ENCODE peak calls at places on chromosome 10, in six cellular contexts. T, E, K, J, X and I are unnamed samples. For H3K27me3, the result is how much of the 10 kb centered on the place peaks cover.

GRCh38 chr10:79375321-79376077 is 28.2 kb downstream of the PPIF start:
- DNase-seq in T (no peak), E (no peak), K (peak), J (no peak), X (peak), I (peak)

GRCh38 chr10:130127612-130128607 is 8.3 kb upstream of the GLRX3 start:
- DNase-seq in T (no peak), E (no peak), K (no peak), J (no peak), X (peak), I (peak)

GRCh38 chr10:59708816-59709471 is 706 bp downstream of the SLC16A9 start:
- DNase-seq in T (peak), E (peak), K (peak), J (peak), X (no peak), I (no peak)

GRCh38 chr10:23136462-23136861 is 41.1 kb downstream of the MSRB2 start:
- DNase-seq in T (no peak), E (no peak), K (no peak), J (no peak), X (no peak), I (no peak)

GRCh38 chr10:11098628-11099027 is 81.0 kb downstream of the CELF2 start:
- DNase-seq in T (no peak), E (peak), K (no peak), J (peak), X (no peak), I (no peak)

GRCh38 chr10:20670569-20670968 is 226.5 kb downstream of the NEBL start:
- DNase-seq in T (no peak), E (no peak), K (no peak), J (no peak), X (no peak), I (no peak)

GRCh38 chr10:88457680-88458079 is 125.4 kb downstream of the RNLS start:
- DNase-seq in T (no peak), E (no peak), K (no peak), J (no peak), X (no peak), I (peak)

GRCh38 chr10:68284007-68284406 is 47.9 kb upstream of the HNRNPH3 start:
- DNase-seq in T (no peak), E (no peak), K (no peak), J (no peak), X (no peak), I (no peak)

GRCh38 chr10:14131261-14131960 is 199.3 kb downstream of the FRMD4A start:
- DNase-seq in T (no peak), E (no peak), K (no peak), J (no peak), X (no peak), I (no peak)

GRCh38 chr10:30233186-30233958 is 115.7 kb downstream of the MTPAP start:
- DNase-seq in T (no peak), E (no peak), K (no peak), J (no peak), X (peak), I (no peak)

GRCh38 chr10:117222552-117223412 is 18.1 kb upstream of the SLC18A2 start:
- DNase-seq in T (no peak), E (no peak), K (no peak), J (no peak), X (no peak), I (no peak)
- H3K27me3 ChIP-seq in T (under half), E (half or more), K (under half), J (under half), X (under half), I (under half)

GRCh38 chr10:110494532-110494931 is 3.2 kb upstream of the DUSP5 start:
- DNase-seq in T (no peak), E (no peak), K (no peak), J (no peak), X (no peak), I (no peak)

GRCh38 chr10:110498087-110498981 is 627 bp downstream of the DUSP5 start:
- DNase-seq in T (peak), E (peak), K (peak), J (peak), X (no peak), I (peak)

GRCh38 chr10:110497438-110498086 is at the start of gene DUSP5:
- DNase-seq in T (peak), E (peak), K (peak), J (peak), X (peak), I (peak)

GRCh38 chr10:110495731-110496552 is 1.8 kb upstream of the DUSP5 start:
- DNase-seq in T (peak), E (peak), K (peak), J (peak), X (peak), I (no peak)

DNA sequence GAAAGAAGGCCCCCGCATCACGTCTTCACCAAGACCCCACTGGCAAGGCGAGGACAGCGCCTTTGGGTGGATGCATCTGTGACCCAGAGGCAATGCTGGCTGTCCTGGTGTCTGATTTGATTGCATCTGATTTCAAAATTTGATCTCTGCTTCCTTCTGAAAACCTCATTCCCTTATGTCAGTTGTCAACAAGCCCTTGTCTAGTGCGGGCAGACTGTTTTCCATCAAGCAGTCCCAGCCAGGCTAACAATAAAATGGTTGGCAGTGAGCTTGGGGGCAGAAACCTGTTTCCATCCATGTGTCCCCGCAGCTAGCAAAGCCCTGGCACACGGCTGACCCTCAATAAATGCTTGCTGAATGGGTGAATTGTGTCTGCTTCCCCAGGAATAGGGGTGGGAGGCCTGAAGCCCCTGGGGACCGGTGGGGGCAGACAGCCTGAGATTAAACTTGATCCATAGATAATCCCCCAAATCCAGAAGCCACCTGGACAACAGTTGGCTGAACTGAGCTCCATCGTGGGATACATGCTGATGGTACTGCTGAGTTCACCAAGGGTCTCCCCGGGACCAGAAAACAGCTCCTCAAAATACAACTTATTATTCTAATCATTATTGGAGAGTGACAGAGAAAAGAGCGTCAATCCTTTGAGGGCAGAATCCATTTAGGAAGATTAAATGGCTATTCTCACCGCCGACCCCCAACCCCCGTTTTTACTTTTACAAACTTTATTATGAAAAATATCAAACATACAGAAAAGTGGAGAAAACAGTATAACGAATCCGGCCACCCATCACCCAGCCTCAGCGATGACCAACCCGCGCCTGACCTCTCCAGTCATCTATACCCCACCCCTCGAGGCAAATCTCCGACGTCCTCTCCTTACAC is 912 bp upstream of the DUSP5 start:
- DNase-seq in T (no peak), E (no peak), K (no peak), J (no peak), X (no peak), I (no peak)
- H3K27me3 ChIP-seq in T (under half), E (under half), K (under half), J (under half), X (under half), I (under half)

DNA sequence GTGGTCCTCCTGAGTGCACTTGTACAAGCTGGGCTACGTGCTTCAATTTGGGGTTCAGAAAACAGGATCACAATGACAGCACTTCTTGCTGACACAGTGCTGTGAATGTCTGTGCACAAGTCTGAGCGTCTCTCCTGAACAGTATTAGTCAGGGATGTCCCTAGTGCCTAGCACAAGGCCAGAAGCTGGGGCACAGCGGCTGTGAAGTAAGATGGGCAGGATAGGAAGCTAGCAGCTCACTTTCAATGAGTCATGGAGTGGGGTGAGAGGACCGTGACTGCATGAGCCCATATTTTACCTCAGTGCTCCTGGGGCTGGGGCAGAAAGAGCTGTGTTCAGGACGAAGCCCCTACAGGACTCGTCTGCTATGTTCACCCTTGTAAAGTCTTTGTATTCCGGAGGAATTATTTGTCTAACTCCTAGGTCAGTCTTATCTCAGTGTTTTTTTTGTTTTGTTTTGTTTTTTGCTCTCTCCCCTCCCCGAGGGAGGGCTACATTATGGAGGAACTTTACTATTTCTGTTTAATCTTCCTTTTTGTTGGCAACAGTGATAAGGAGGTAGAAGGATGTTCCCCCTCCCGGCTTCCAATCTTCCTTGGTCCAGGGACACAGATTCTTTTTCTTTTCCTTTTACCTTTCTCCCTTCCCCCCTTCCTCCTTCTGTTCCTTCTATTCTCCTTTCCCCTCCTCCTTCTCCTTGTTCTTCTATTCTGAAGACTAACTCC is 2.8 kb upstream of the LRMDA start:
- DNase-seq in T (no peak), E (no peak), K (no peak), J (no peak), X (peak), I (no peak)
- H3K27me3 ChIP-seq in T (under half), E (under half), K (under half), J (under half), X (under half), I (under half)

GRCh38 chr10:76052798-76053473 is 621.5 kb downstream of the LRMDA start:
- DNase-seq in T (no peak), E (no peak), K (no peak), J (no peak), X (no peak), I (no peak)

GRCh38 chr10:76055466-76055865 is 624.0 kb downstream of the LRMDA start:
- DNase-seq in T (peak), E (no peak), K (no peak), J (no peak), X (no peak), I (no peak)

GRCh38 chr10:76050291-76050625 is 618.8 kb downstream of the LRMDA start:
- DNase-seq in T (no peak), E (no peak), K (no peak), J (no peak), X (no peak), I (no peak)

GRCh38 chr10:76051007-76051936 is 619.8 kb downstream of the LRMDA start:
- DNase-seq in T (no peak), E (no peak), K (no peak), J (no peak), X (no peak), I (no peak)

DNA sequence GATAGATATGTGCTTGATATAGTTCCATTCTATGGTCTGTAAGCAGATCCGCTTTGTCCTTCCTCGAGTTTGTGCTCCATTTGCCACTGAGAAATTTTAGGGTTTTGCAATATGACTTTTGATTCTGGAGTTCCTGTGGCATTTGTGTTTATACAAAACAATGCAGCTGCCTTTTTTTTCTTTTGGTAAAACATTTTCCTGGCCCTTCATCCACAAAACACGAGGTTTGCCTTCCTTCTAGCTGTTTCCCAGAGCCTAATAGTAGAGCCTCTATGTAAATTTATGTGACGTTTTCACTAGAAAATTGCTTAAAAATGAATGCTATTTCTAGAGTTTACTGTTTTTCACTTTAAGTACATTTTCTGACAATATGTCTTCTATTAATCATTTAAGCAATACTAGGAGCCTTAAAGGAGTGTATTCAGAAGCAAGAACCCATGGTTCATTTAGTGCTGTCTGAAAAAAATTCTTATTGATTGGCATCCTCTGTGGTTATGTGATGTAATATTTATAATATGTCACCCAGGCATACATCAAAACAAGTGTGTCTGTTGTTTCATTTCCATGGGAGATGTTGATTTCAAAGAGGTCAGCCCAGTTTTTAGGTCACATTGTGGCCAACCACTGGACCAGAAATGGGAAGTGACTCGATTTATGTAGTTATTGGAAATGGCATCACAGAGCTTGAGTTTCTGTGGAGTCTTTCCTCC is 618.3 kb downstream of the LRMDA start:
- DNase-seq in T (no peak), E (no peak), K (no peak), J (no peak), X (no peak), I (no peak)
- H3K27me3 ChIP-seq in T (under half), E (under half), K (under half), J (under half), X (under half), I (under half)

GRCh38 chr10:117574546-117575146 is 32.1 kb downstream of the EMX2 start:
- DNase-seq in T (no peak), E (no peak), K (no peak), J (no peak), X (no peak), I (no peak)

GRCh38 chr10:117570880-117571279 is 28.3 kb downstream of the EMX2 start:
- DNase-seq in T (no peak), E (no peak), K (no peak), J (no peak), X (no peak), I (no peak)

GRCh38 chr10:117568226-117568625 is 25.7 kb downstream of the EMX2 start:
- DNase-seq in T (no peak), E (no peak), K (no peak), J (no peak), X (no peak), I (no peak)

GRCh38 chr10:117565068-117565467 is 22.5 kb downstream of the EMX2 start:
- DNase-seq in T (no peak), E (no peak), K (no peak), J (no peak), X (no peak), I (no peak)

DNA sequence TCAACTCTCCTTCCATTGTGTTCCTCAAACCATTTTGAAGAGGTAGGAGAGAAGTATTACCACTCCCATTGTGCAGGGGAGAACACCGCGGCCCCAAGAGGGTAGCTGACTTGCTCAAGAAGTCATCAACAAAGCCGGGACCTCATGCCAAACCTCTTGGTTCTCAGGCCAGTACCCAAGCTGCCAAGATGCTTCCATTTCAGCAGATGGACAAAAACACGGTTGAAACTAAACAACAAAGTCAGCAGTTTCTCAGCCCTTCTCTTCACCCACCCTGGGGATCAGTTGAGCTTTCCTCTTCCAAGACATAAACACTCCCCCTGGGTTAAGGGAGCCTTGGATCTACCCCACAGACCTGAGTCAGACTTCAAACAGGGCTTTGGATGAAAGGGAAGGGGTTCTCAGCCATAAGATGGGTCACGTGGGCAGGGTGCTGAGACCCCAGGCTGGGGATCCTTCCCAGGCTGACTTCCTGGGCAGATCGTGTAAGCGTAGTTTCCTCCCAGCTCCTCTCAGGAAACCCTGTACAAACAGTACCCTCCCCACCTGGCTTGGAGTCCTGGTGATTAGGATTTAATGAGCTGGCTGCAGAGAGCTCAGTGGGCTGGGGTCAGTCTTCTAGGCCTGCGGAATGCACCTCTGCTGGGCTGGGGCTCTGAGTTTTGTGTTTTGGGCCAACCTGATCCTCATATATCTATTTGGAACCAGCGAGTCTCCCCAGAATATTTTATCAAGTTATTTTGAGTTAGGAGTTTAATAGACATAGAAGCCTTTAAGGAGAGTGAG is 27.3 kb downstream of the EMX2 start:
- DNase-seq in T (no peak), E (no peak), K (peak), J (no peak), X (no peak), I (no peak)
- H3K27me3 ChIP-seq in T (under half), E (half or more), K (under half), J (under half), X (under half), I (under half)

DNA sequence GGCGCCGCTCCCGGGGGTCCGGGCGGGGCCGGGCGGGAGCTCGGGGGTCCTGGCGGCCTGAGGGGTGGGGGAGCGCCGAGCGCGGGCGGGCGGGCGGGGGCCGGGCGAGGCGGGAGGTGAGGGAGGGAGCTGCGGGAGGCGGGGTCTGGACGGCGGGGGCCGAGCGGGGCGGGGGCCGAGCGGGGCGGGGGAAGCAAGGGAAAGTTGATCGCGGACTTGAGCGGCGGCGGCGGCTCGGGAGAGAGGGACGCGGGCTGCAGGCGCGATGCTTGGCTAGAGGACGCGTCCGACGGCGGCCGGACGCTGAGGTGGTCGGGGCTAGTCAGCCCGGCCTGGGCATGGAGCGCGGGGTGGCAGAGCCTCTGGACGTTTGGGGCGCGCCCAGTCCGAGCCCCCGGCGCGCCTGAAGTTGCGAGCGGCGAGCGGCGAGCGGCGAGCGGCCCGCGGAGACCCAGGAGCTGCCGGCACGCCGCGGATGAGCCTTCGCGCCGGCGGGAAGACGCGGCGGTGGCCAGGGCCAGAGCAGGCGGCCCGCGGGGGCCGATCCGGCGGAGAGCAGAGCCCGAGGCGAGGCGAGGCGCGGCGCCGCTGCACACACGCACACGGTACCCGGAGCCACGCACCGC is at the start of gene CDH23:
- DNase-seq in T (peak), E (peak), K (no peak), J (peak), X (no peak), I (no peak)
- H3K27me3 ChIP-seq in T (under half), E (half or more), K (under half), J (under half), X (under half), I (under half)

DNA sequence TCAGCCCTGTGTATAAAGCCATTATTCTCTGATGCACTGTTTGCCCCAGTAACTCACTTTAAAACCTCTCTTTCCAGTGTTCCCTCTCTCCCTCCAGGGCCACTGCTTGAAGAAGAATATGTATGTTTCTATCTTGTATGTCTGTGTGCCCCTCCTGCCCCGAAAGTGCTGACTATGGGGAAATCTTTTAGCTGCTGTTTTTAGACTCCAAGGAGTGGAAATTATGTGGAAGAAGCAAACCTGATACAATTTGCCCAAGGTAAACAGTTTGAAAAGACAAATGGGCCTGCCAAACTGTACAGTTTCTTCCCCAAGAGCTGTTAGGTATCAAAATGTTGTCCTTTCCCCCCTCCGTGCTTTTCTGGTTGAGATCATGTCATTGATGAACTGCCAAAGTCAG is 3.4 kb downstream of the ADRA2A start:
- DNase-seq in T (no peak), E (no peak), K (no peak), J (no peak), X (no peak), I (no peak)
- H3K27me3 ChIP-seq in T (under half), E (half or more), K (under half), J (under half), X (under half), I (under half)

GRCh38 chr10:28668363-28669226 is 8.7 kb upstream of the BAMBI start:
- DNase-seq in T (peak), E (peak), K (peak), J (peak), X (no peak), I (peak)
- H3K27me3 ChIP-seq in T (under half), E (half or more), K (under half), J (under half), X (under half), I (under half)